ENCODE peak calls at places on chromosomes 13 and 19, in seven cellular contexts. E, M, S, Y, D, A and L are unnamed samples.

GRCh38 chr13:39870197-39870746 is 214.8 kb downstream of the COG6 start:
- DNase-seq in Y (no peak), S (no peak), A (no peak), E (no peak), D (no peak), M (no peak), L (no peak)

GRCh38 chr19:55702131-55702627 is 27.2 kb downstream of the EPN1 start:
- DNase-seq in E (no peak), M (no peak), S (peak; percentile 19), Y (no peak), D (peak; percentile 29), A (no peak), L (peak; percentile 66)

GRCh38 chr19:13181747-13182388 is 31.7 kb downstream of the IER2 start:
- DNase-seq in E (peak; percentile 56), D (peak; percentile 83), A (peak; percentile 86), M (peak; percentile 64), S (peak; percentile 68), Y (no peak), L (peak; percentile 69)

GRCh38 chr19:41408256-41408655 is 10.6 kb downstream of the BCKDHA start:
- DNase-seq in S (no peak), D (no peak), Y (no peak), M (no peak), E (no peak), A (no peak), L (no peak)

GRCh38 chr13:98761126-98761978 is 8.9 kb upstream of the SLC15A1 start:
- DNase-seq in A (no peak), M (peak; percentile 44), Y (no peak), D (no peak), E (no peak), S (no peak), L (peak; percentile 67)

GRCh38 chr13:30410705-30411125 is 11.6 kb upstream of the UBE2L5 start:
- DNase-seq in Y (no peak), E (no peak), M (no peak), S (no peak), D (no peak), A (no peak), L (no peak)

GRCh38 chr19:13554506-13555235 is 48.4 kb upstream of the CACNA1A start:
- DNase-seq in M (no peak), E (no peak), D (no peak), S (no peak), Y (no peak), A (no peak), L (no peak)

GRCh38 chr13:45339867-45340266 is 1.1 kb downstream of the TPT1 start:
- DNase-seq in S (no peak), M (no peak), E (no peak), D (no peak), Y (no peak), A (no peak), L (no peak)

GRCh38 chr13:111411186-111411858 is 90.9 kb downstream of the TEX29 start:
- DNase-seq in Y (no peak), M (no peak), D (no peak), S (no peak), E (no peak), A (no peak), L (no peak)

GRCh38 chr13:54368387-54368786 is 1339.8 kb downstream of the OLFM4 start:
- DNase-seq in D (no peak), E (no peak), S (no peak), M (no peak), A (no peak), Y (no peak), L (no peak)

GRCh38 chr13:49258097-49258796 is 10.5 kb downstream of the CDADC1 start:
- DNase-seq in M (no peak), E (no peak), A (no peak), Y (no peak), D (no peak), S (no peak), L (no peak)

GRCh38 chr19:10454267-10454666 is 33.9 kb downstream of the PDE4A start:
- DNase-seq in D (no peak), M (no peak), E (no peak), S (no peak), A (no peak), Y (no peak), L (no peak)

GRCh38 chr19:29677001-29677781 is 11.9 kb downstream of the PLEKHF1 start:
- DNase-seq in Y (no peak), M (no peak), S (no peak), A (no peak), D (peak; percentile 64), E (no peak), L (no peak)

GRCh38 chr13:113564331-113565023 is 20.1 kb upstream of the TFDP1 start:
- DNase-seq in A (no peak), D (no peak), S (no peak), Y (peak; percentile 82), E (no peak), M (no peak), L (no peak)

DNA sequence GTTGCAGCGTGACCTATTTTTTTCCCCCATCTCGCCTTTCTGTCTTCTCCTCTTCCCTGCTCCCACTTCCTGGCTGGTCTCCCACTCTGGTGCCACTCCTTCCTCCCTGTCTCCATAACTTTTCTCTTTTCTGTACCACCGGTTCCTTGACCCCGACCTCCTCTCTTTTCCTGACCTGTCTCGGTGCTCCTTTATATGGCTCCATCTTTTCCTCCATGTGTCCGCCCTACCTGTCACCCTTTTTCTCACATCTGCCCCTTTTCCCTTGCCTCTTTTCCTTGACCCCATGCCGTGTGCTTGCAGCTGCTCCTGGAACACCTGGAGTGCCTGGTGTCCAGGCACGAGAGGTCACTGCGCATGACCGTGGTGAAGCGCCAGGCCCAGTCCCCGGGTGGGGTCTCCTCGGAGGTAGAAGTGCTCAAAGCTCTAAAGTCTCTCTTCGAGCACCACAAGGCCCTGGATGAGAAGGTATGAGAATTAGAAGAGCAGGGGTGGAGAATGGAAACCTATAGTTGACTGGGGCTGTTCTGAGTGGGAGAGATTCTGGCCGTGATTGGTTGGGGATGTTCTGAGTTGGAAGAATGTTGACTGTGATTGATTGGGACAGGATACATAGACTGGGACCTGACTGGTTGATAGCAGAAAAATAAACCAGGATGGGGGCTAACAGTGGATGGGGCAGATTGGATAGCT is 9.3 kb downstream of the PPFIA3 start:
- DNase-seq in M (no peak), S (no peak), Y (no peak), D (no peak), E (no peak), A (no peak), L (no peak)
- H3K4me3 ChIP-seq in M (peak overlapping the region; percentile 36), S (no peak overlapping the region), Y (peak overlapping the region; percentile 42), D (peak overlapping the region; percentile 50), E (no peak overlapping the region), A (peak overlapping the region; percentile 35), L (no peak overlapping the region)

DNA sequence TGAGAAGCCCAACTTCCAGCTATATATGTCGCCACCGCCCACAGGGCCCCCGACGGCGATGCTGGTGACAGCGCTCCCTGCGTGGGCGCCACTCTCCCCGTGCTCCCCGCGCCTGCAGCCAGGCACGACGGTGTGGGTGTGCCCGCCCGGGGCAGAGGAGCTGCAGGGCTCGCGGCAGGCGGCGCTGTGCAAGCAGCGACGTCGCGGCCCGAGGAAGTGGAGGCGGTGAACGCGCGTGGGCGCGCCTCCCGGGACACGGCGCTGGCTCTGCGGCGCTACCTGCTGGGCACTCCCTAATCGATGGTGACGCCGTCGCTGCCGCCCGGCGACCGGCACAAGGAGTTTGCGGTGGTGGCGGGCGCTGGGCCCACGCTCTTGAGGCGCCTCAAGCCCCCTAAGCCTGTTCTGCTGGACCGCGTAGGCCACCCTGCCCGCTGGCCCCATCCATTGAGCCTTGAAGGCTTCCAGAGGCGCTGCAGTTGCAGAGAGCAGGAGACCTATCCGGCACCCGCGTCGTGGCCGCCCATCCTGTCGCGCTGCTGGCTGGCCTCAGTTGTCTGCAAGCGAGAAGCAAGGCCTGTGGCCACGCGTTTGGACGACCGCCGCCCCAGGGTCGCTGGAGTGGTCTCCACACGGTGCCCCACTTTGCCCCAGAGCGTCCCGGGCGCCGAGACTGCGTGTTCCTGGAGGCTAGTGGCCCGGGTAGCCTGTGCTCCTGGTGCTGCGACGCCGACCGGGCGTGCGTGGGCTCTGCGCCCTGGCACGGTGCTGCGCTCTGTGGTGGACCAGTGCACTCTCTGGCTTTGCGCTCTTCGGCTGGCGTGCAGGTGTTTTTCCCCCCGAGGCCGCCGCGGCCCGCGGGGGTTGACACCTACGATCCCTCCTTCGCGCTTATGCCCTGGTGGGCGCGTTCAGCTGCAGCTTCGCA is 23.1 kb downstream of the LRFN3 start:
- DNase-seq in A (no peak), D (no peak), E (no peak), Y (no peak), M (no peak), S (no peak), L (no peak)
- TF ChIP-seq CTCF in A (no peak), D (no peak), E (no peak), Y (peak; percentile 15), M (no peak), S (no peak), L (no peak)

GRCh38 chr13:110304256-110304655 is 2.7 kb downstream of the COL4A1 start:
- DNase-seq in S (no peak), M (no peak), D (no peak), A (no peak), E (no peak), Y (no peak), L (peak; percentile 74)

GRCh38 chr13:110305544-110305943 is 1.4 kb downstream of the COL4A1 start:
- DNase-seq in D (no peak), M (no peak), E (no peak), Y (no peak), A (no peak), S (no peak), L (no peak)

GRCh38 chr13:110303644-110304043 is 3.3 kb downstream of the COL4A1 start:
- DNase-seq in S (no peak), M (no peak), E (no peak), Y (no peak), A (no peak), D (no peak), L (no peak)

GRCh38 chr13:110305949-110306339 is 1.0 kb downstream of the COL4A1 start:
- DNase-seq in D (peak; percentile 60), A (no peak), E (no peak), M (no peak), Y (no peak), S (no peak), L (peak; percentile 62)

DNA sequence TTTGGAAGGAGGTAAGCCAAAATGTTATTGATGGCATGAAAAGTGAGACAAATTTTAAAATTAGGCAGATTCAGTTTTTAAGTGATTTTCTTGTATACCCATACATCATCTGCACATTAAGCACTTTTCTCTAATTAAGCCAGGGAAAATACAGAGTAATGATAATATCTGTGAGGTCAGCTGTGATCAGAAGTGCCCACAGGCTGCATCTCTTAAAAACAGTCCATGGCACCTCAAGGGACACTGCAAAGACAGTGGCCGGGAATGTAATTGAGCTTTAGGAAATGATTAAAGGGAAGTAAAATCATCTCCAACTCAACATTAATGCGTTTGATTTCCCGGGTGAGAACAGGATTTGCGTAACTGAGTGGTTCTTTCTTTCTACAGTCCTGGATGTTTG is 2.0 kb downstream of the COL4A1 start:
- DNase-seq in D (no peak), Y (no peak), A (no peak), S (no peak), E (no peak), M (no peak), L (no peak)
- H3K4me3 ChIP-seq in D (peak overlapping the region; percentile 79), Y (peak overlapping the region; percentile 66), A (peak overlapping the region; percentile 93), S (peak overlapping the region; percentile 85), E (no peak overlapping the region), M (peak overlapping the region; percentile 77), L (peak overlapping the region; percentile 87)

GRCh38 chr19:18322759-18323460 is at the start of gene LSM4:
- DNase-seq in D (peak; percentile 99), A (peak; percentile 98), E (peak; percentile 99), Y (no peak), M (peak; percentile 98), S (peak; percentile 98), L (peak; percentile 97)
- TF ChIP-seq CTCF in D (no peak), A (no peak), E (peak; percentile 70), Y (no peak), M (peak; percentile 42), S (no peak), L (peak; percentile 33)

GRCh38 chr19:941292-942132 is 15.7 kb downstream of the ARID3A start:
- DNase-seq in S (no peak), D (no peak), E (no peak), M (no peak), A (no peak), Y (no peak), L (no peak)
- H3K4me3 ChIP-seq in S (no peak overlapping the region), D (peak overlapping the region; percentile 45), E (no peak overlapping the region), M (no peak overlapping the region), A (peak overlapping the region; percentile 41), Y (peak overlapping the region; percentile 42), L (no peak overlapping the region)